ENCODE peak calls at places on chromosomes 7 and 10, in seven cellular contexts. W, K, R, J, C, Y and A are unnamed samples. For H3K9me3, the result is how much of the 10 kb centered on the place peaks cover.

GRCh38 chr10:35413985-35414861 is 77.9 kb downstream of the CCNY start:
- DNase-seq in W (no peak), K (no peak), R (no peak), J (no peak), C (no peak), Y (peak), A (no peak)

GRCh38 chr7:112157072-112157471 is 49.1 kb downstream of the DOCK4 start:
- DNase-seq in W (no peak), K (no peak), R (no peak), J (no peak), C (no peak), Y (no peak), A (no peak)

GRCh38 chr10:29158066-29158465 is 130.8 kb upstream of the LYZL1 start:
- DNase-seq in W (no peak), K (no peak), R (no peak), J (no peak), C (no peak), Y (no peak), A (no peak)

GRCh38 chr7:549103-549890 is 29.7 kb upstream of the PDGFA start:
- DNase-seq in W (no peak), K (no peak), R (no peak), J (no peak), C (no peak), Y (no peak), A (no peak)

GRCh38 chr7:16203065-16203464 is 218.3 kb downstream of the CRPPA start:
- DNase-seq in W (no peak), K (no peak), R (peak), J (no peak), C (no peak), Y (no peak), A (no peak)

GRCh38 chr7:138978541-138979184 is 2.5 kb downstream of the KIAA1549 start:
- DNase-seq in W (no peak), K (no peak), R (no peak), J (no peak), C (no peak), Y (no peak), A (no peak)

GRCh38 chr7:48085433-48085791 is 3.7 kb upstream of the UPP1 start:
- DNase-seq in W (no peak), K (no peak), R (no peak), J (no peak), C (no peak), Y (no peak), A (no peak)

GRCh38 chr10:105239311-105240215 is 598.5 kb downstream of the SORCS3 start:
- DNase-seq in W (peak), K (no peak), R (no peak), J (no peak), C (no peak), Y (no peak), A (no peak)

GRCh38 chr10:5609952-5610616 is 56.3 kb downstream of the ASB13 start:
- DNase-seq in W (no peak), K (no peak), R (peak), J (peak), C (no peak), Y (no peak), A (no peak)

GRCh38 chr7:28550580-28551205 is 138.4 kb downstream of the CREB5 start:
- DNase-seq in W (no peak), K (no peak), R (no peak), J (no peak), C (no peak), Y (no peak), A (no peak)

GRCh38 chr10:131641898-131642297 is 258.9 kb upstream of the PPP2R2D start:
- DNase-seq in W (no peak), K (no peak), R (no peak), J (no peak), C (no peak), Y (no peak), A (no peak)
- H3K9me3 ChIP-seq in W (under half), K (under half), R (under half), J (under half), C (under half), Y (under half), A (under half)

GRCh38 chr10:81548160-81548559 is 326.8 kb upstream of the NRG3 start:
- DNase-seq in W (no peak), K (no peak), R (no peak), J (no peak), C (no peak), Y (peak), A (no peak)

GRCh38 chr10:81541517-81541916 is 333.5 kb upstream of the NRG3 start:
- DNase-seq in W (no peak), K (no peak), R (no peak), J (no peak), C (no peak), Y (no peak), A (no peak)

GRCh38 chr10:81546243-81546642 is 328.8 kb upstream of the NRG3 start:
- DNase-seq in W (no peak), K (no peak), R (no peak), J (no peak), C (no peak), Y (no peak), A (no peak)
- H3K9me3 ChIP-seq in W (under half), K (under half), R (under half), J (under half), C (under half), Y (under half), A (under half)

DNA sequence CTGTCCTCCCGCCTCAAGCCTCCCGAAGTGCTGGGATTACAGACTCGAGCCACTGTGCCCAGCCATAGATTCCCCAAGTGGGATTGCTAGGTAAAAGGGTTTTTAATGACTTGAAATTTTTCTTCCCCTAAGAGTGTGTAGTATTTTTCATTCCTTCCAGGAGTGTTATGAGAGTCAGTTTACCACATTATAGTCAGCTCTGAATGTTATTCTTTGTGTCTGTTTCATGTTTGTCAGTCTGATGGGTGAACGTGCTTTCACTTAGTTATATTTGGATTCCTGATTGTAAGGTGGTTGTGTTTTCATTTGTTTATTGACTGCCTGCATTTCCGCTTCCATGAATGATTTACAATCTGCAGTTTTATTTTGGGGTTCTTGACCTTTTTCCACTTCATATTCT is 6.3 kb downstream of the ZNF212 start:
- DNase-seq in W (no peak), K (no peak), R (no peak), J (no peak), C (no peak), Y (no peak), A (no peak)
- H3K9me3 ChIP-seq in W (under half), K (under half), R (under half), J (under half), C (under half), Y (under half), A (under half)

DNA sequence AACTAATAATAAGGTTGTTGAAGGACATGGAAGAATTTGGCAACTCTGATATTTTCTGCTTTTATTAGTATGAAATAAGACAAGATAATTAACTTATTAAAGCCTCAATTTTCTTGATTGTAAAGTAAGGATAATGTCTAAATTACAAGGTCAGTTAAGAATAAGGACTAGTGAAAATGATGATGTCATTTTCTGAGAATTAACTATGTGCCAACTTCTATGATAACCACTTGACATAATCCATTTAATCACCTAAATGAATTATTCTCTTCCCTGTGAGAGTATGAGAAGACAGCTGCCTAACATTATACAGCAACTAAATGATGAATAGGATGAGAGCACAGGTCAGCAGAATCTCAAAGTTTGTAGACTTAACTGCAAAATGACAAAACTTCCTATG is 1153.4 kb upstream of the POT1 start:
- DNase-seq in W (no peak), K (no peak), R (no peak), J (no peak), C (no peak), Y (no peak), A (no peak)
- H3K9me3 ChIP-seq in W (under half), K (under half), R (under half), J (under half), C (under half), Y (under half), A (under half)

DNA sequence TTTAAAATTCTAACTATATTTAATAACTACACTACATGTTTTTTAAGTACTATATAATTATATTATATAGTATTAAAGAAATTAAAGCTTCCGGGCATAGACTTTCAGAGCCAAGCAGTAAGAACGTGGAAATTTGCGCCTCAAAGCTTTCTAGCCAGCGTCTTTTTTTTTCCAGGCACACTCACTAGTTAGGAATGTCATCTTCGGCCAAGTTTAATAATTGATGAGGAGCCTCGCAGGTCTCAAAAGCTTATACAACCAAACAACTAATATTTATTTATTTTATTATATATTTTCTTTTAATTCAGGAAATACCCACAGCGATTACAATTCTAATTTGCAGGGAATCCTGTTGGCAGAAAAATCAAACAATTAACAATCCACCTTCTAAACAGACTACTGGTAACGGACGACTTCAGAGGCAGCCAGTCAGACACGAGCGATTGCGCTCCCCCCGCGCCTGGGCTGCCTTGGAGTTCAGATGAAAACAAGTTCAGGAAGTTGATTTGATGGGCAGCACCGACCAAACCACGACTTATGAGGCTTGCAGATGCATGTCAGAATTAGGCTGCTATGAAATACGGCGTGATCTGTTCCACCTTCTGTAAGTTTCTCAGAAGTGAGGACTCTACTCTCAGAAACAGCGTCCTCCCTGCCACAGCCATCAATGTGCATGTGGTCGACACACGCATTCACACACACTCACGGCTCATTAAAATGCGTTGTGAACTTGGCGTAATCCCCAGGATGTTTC is 431.8 kb upstream of the MGMT start:
- DNase-seq in W (no peak), K (no peak), R (no peak), J (no peak), C (no peak), Y (no peak), A (peak)
- H3K9me3 ChIP-seq in W (under half), K (under half), R (under half), J (under half), C (under half), Y (under half), A (under half)

GRCh38 chr7:143901360-143901709 is 641 bp downstream of the TCAF1 start:
- DNase-seq in W (peak), K (no peak), R (peak), J (peak), C (peak), Y (peak), A (no peak)

GRCh38 chr7:143898810-143899209 is 3.2 kb downstream of the TCAF1 start:
- DNase-seq in W (no peak), K (no peak), R (no peak), J (no peak), C (no peak), Y (no peak), A (no peak)

GRCh38 chr7:143901710-143902587 is at the start of gene TCAF1:
- DNase-seq in W (peak), K (peak), R (peak), J (peak), C (peak), Y (peak), A (peak)

GRCh38 chr7:143896667-143897066 is 5.3 kb downstream of the TCAF1 start:
- DNase-seq in W (no peak), K (no peak), R (no peak), J (no peak), C (no peak), Y (no peak), A (no peak)

DNA sequence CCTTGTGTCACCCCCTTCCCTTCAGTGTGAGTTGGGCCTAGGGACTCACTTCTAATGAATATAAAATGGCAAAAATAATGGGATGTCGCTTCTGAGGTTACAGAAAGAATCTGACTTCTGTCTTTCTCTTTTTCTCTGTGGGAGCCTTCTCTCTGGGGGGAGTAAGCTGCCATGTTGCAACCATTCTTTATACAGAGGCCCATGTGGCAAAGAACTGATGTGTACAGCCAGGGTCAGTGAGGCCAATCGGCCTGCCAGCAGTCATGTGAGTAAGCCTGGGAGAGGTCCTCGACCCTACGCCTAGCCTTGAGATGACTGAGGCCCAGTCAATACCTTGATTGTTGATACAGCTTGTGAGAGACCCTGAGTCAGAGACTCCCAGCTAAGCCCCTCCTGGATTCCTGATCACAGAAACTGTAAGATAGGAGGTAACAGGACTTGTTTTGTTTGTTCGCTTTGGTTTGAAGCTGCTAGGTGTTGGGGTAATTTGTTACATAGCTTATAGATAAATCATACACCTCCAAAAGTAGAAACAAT is 1.7 kb downstream of the TCAF1 start:
- DNase-seq in W (no peak), K (no peak), R (no peak), J (no peak), C (no peak), Y (peak), A (no peak)
- H3K9me3 ChIP-seq in W (under half), K (under half), R (under half), J (under half), C (under half), Y (under half), A (under half)

DNA sequence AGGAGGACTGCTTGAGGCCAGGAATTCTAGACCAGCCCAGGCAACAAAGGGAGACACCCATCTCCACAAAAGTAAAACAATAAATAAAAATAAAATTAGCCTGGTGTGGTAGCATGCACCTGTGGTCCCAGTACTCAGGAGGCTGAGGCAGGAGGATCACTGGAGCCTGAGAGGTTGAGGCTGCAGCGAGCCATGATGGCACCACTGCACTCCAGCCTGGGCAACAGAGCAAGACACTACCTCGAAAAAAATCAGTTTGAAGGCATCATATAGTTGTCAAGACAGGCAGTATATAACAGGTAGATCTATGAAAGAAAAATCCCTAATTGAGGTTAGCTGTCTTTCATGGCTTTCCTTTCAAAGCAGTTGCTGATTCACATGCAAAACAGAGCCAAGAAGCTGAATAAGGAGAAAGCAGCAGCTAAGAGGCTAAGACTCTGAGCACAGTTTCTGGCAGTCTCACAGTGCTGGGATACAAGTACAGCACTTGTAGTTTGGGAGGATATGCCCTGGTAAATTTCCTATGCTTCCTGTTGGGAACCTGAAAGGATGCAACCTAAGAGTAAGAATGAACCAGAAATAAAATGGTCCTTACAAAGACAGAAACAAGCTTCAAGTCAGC is 368.4 kb upstream of the HPS1 start:
- DNase-seq in W (no peak), K (no peak), R (no peak), J (no peak), C (no peak), Y (peak), A (no peak)
- H3K9me3 ChIP-seq in W (under half), K (under half), R (under half), J (under half), C (under half), Y (under half), A (under half)

DNA sequence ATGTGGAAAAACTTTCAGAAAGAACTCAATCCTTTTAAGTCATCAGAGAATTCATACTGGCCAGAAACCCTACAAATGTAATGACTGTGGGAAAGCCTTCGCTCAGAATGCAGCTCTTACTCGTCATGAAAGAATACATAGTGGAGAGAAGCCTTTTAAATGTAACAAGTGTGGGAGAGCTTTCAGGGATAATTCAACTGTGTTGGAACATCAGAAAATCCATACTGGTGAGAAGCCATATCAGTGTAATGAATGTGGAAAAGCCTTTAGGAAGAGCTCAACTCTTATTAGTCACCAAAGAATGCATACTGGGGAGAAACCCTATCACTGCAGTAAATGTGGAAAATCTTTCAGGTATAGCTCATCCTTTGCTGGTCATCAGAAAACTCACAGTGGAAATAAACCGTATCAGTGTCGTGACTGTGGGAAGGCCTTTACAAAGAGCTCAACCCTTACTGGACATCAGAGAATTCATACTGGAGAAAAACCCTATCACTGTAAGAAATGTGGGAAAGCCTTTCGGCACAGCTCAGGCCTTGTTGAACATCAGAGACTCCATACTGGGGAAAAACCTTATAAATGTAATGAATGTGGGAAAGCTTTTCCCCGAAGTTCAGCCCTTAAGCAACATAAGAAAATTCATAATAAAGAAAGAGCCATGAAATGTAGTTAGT is 10.6 kb downstream of the ZNF485 start:
- DNase-seq in W (no peak), K (no peak), R (no peak), J (no peak), C (no peak), Y (no peak), A (no peak)
- H3K9me3 ChIP-seq in W (under half), K (under half), R (under half), J (under half), C (under half), Y (under half), A (under half)

DNA sequence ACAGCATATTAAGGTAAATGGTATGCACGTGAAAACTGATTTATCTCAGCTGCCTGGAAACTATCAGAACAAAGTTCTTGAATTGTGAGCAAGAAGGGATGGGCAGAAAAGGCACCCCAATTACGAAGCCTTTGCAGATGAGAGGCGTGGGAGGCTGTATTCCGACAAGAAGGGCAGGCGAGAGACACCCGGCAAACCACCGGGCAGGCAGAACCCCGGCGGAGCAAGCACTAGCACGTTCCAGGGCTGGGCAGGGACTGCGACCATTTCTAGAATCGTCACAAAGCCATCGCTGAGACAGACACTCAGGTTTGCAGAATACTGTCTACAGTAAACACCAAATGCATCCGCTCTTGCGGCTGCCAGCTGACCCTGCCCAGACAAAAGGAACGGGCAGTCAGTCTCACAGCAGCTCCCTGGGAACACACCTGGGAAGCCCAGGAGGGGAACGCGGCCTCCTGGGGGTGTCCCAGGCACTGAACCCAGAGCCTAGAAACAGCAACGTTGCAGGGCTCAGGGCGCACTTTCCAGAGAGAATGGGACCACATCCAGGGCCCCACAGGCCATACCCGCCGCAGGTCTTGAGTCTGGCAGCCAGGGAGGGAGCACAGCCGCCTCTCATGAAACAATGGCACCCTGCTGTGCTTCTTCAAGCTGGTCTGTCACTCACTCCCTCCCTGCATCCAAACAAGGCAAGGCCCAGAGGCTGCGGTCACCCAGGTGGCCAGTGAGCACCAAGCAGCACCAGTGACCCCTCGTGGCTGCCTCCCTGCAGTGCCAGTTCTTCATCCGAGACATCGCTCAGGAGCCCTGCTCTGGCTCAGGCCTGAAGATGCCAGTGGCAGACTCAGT is 261.9 kb downstream of the PTPRN2 start:
- DNase-seq in W (no peak), K (no peak), R (no peak), J (no peak), C (peak), Y (peak), A (no peak)
- H3K9me3 ChIP-seq in W (under half), K (under half), R (under half), J (under half), C (under half), Y (half or more), A (under half)

DNA sequence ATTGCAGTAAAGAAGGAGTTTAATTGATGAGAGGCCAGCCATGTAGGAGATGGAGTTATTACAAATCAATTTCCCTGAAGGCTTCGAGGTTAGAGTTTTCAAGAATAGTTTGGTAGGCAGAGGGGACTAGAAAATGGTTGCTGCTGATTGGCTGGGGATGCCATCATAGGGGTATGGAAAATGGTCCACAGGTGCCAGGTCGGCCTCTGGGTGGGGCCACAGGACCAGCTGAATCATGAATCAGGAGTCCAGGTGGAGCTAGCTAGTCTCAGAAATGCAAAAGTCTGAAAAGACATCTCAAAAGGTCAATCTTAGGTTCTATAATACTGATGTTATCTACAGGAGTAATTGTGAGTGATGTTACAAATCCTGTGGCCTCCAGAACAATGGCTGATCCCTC is 714.0 kb upstream of the GHITM start:
- DNase-seq in W (no peak), K (no peak), R (no peak), J (no peak), C (no peak), Y (peak), A (no peak)
- H3K9me3 ChIP-seq in W (under half), K (under half), R (under half), J (under half), C (under half), Y (under half), A (under half)